ENCODE peak calls at places on chromosomes 12 and 14, in six cellular contexts. T, J, D, A, C and L are unnamed samples.
A peak's percentile ranks its signal among the peaks of the same experiment; 100 is the strongest.

GRCh38 chr12:6554990-6555691 is 701 bp downstream of the IFFO1 start:
- DNase-seq in A (no peak), T (no peak), D (no peak), C (peak; percentile 37), J (no peak), L (peak; percentile 47)

GRCh38 chr12:85784096-85784720 is 52.0 kb downstream of the RASSF9 start:
- DNase-seq in A (no peak), J (no peak), D (no peak), C (no peak), T (no peak), L (peak; percentile 2)

GRCh38 chr12:54416908-54417603 is 2.0 kb downstream of the ITGA5 start:
- DNase-seq in C (peak; percentile 39), A (no peak), D (no peak), J (no peak), T (no peak), L (peak; percentile 81)

GRCh38 chr14:79708426-79708825 is 502.9 kb downstream of the DIO2 start:
- DNase-seq in C (no peak), J (no peak), A (no peak), T (no peak), D (no peak), L (no peak)

GRCh38 chr12:131530427-131530826 is 180.5 kb upstream of the SFSWAP start:
- DNase-seq in C (no peak), D (no peak), A (no peak), J (no peak), T (no peak), L (no peak)

GRCh38 chr12:64700532-64700931 is 58.7 kb downstream of the GNS start:
- DNase-seq in A (no peak), C (no peak), T (no peak), J (no peak), D (no peak), L (no peak)

GRCh38 chr14:36848213-36848612 is 186.6 kb downstream of the PAX9 start:
- DNase-seq in C (no peak), J (no peak), A (no peak), D (no peak), T (no peak), L (no peak)

GRCh38 chr14:65938738-65939137 is 526.2 kb downstream of the FUT8 start:
- DNase-seq in C (no peak), A (no peak), J (no peak), T (no peak), D (no peak), L (no peak)

GRCh38 chr12:52441320-52441911 is 7.2 kb upstream of the KRT75 start:
- DNase-seq in A (peak; percentile 45), D (no peak), J (no peak), T (no peak), C (no peak), L (no peak)

GRCh38 chr12:116590561-116590960 is 31.4 kb downstream of the MAP1LC3B2 start:
- DNase-seq in T (no peak), A (no peak), C (no peak), D (no peak), J (no peak), L (no peak)

GRCh38 chr12:9936597-9936996 is 4.4 kb upstream of the CLEC2A start:
- DNase-seq in J (no peak), D (no peak), C (no peak), T (no peak), A (no peak), L (no peak)

GRCh38 chr12:86513206-86513605 is 257.0 kb upstream of the MGAT4C start:
- DNase-seq in T (no peak), D (no peak), J (no peak), A (no peak), C (no peak), L (no peak)

GRCh38 chr12:118219106-118219505 is 83.2 kb downstream of the PEBP1 start:
- DNase-seq in D (no peak), J (no peak), A (no peak), T (no peak), C (no peak), L (no peak)

GRCh38 chr12:49131973-49132461 is 822 bp upstream of the TUBA1B start:
- DNase-seq in J (no peak), T (peak; percentile 62), D (no peak), C (no peak), A (no peak), L (peak; percentile 71)

GRCh38 chr12:93812616-93813015 is 135.4 kb downstream of the CRADD start:
- DNase-seq in D (no peak), T (no peak), J (no peak), C (no peak), A (no peak), L (no peak)

GRCh38 chr12:87704374-87704773 is 324.8 kb downstream of the C12orf50 start:
- DNase-seq in D (no peak), T (no peak), A (no peak), C (no peak), J (no peak), L (no peak)

GRCh38 chr12:22518998-22519397 is 25.3 kb downstream of the C2CD5 start:
- DNase-seq in D (no peak), C (no peak), T (no peak), A (no peak), J (no peak), L (no peak)

GRCh38 chr12:128825845-128826244 is 2.1 kb upstream of the SLC15A4 start:
- DNase-seq in J (no peak), C (no peak), A (no peak), T (no peak), D (no peak), L (no peak)

GRCh38 chr12:57770734-57771133 is 1.2 kb downstream of the METTL1 start:
- DNase-seq in T (no peak), J (no peak), D (no peak), A (no peak), C (no peak), L (no peak)

GRCh38 chr12:57769594-57769993 is 2.3 kb downstream of the METTL1 start:
- DNase-seq in C (no peak), D (no peak), T (no peak), J (no peak), A (no peak), L (no peak)

GRCh38 chr12:57771271-57771872 is 533 bp downstream of the METTL1 start:
- DNase-seq in D (peak; percentile 85), A (peak; percentile 94), C (peak; percentile 94), J (peak; percentile 79), T (no peak), L (peak; percentile 94)

GRCh38 chr12:57772429-57773322 is at the start of gene EEF1AKMT3:
- DNase-seq in C (peak; percentile 75), J (peak; percentile 40), A (peak; percentile 80), D (peak; percentile 77), T (peak; percentile 64), L (peak; percentile 55)

GRCh38 chr12:57771873-57772428 is at the start of gene METTL1:
- DNase-seq in D (peak; percentile 96), A (peak; percentile 97), C (peak; percentile 96), T (peak; percentile 98), J (peak; percentile 95), L (peak; percentile 96)
- TF ChIP-seq POLR2A in D (peak; percentile 70), A (peak; percentile 52), C (peak; percentile 75), T (peak; percentile 75), J (peak; percentile 90), L (peak; percentile 85)

GRCh38 chr14:77123381-77124344 is 17.9 kb downstream of the ZDHHC22 start:
- DNase-seq in C (peak; percentile 67), J (no peak), D (peak; percentile 89), A (peak; percentile 88), T (no peak), L (no peak)

GRCh38 chr14:77122555-77123125 is 19.0 kb downstream of the ZDHHC22 start:
- DNase-seq in A (no peak), C (no peak), D (no peak), T (no peak), J (no peak), L (no peak)

GRCh38 chr14:77124345-77125274 is 17.0 kb downstream of the ZDHHC22 start:
- DNase-seq in T (peak; percentile 53), C (peak; percentile 46), J (peak; percentile 63), D (peak; percentile 47), A (no peak), L (peak; percentile 76)

GRCh38 chr14:77119852-77120251 is 21.7 kb downstream of the ZDHHC22 start:
- DNase-seq in D (no peak), J (no peak), C (no peak), A (no peak), T (no peak), L (no peak)

DNA sequence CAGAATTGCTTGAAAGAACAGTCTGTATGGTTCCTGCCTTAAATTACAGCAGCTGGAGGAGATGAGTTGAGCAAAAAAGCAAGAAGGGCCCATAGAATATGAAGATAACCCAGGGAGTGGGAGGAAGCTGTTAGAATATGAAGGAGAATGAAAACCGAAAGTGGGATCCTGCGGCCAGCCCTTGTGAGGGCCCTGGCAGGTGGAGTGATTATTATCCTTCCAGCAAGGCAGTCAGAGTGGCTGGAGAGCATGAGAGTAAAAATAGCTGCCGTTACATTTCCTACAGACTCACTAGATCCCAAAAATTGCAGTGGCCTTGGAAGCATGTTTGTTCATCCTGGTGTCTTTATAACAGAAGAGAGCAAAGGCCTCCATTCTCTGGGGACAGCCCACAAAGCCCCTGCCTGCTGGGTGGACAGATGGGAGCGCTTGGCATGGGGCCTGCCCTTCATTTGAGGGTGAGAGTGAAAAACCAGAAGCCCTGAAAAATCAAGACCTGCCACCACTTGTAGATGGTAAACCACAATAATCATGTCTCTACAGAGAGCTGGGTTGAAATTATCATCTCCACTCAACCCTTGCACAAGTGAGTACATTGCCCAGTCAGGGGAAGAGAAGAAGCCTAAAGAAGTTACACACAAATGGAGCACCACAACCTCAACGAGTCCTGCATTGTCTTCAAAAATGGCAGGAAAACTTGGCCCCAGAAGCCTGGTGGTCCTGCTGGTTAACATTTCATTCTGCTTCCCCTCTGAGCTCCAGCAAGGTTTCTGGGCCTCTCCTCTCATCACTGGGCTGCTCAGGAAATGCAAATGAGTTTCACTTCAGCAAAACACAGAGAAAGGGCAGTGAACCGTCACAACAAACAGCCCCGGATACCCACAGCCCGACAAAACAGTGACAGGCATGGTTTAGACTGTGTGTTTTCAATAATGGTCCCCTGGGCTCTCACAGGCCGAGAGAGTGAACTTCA is 20.5 kb downstream of the ZDHHC22 start:
- DNase-seq in D (no peak), J (peak; percentile 53), T (no peak), C (peak; percentile 50), A (no peak), L (no peak)
- TF ChIP-seq POLR2A in D (no peak), J (no peak), T (no peak), C (no peak), A (no peak), L (no peak)

GRCh38 chr12:98644712-98645571 is at the start of the genes APAF1 and IKBIP:
- DNase-seq in T (peak; percentile 97), A (peak; percentile 98), C (peak; percentile 97), D (peak; percentile 99), J (peak; percentile 88), L (peak; percentile 96)
- TF ChIP-seq POLR2A in T (peak; percentile 65), A (peak; percentile 40), C (peak; percentile 91), D (peak; percentile 77), J (peak; percentile 89), L (peak; percentile 68)

GRCh38 chr14:50233335-50234250 is 2.2 kb upstream of the SOS2 start:
- DNase-seq in C (no peak), J (no peak), A (no peak), D (no peak), T (no peak), L (no peak)

GRCh38 chr14:50232276-50232642 is 881 bp upstream of the SOS2 start:
- DNase-seq in T (no peak), J (no peak), A (no peak), D (no peak), C (no peak), L (no peak)

GRCh38 chr14:50230601-50231474 is 540 bp downstream of the SOS2 start:
- DNase-seq in T (peak; percentile 75), A (peak; percentile 83), C (peak; percentile 52), D (peak; percentile 65), J (peak; percentile 23), L (peak; percentile 86)

GRCh38 chr14:50229646-50230045 is 1.7 kb downstream of the SOS2 start:
- DNase-seq in T (no peak), D (no peak), C (no peak), A (no peak), J (no peak), L (no peak)

GRCh38 chr14:50231475-50232275 is at the start of gene SOS2:
- DNase-seq in A (peak; percentile 90), J (peak; percentile 66), D (peak; percentile 91), T (peak; percentile 91), C (peak; percentile 89), L (peak; percentile 91)
- TF ChIP-seq POLR2A in A (peak; percentile 85), J (peak; percentile 70), D (peak; percentile 92), T (peak; percentile 83), C (peak; percentile 96), L (peak; percentile 57)